ENCODE peak calls at places on chromosomes 5 and 9, in four cellular contexts. O is activated gamma-delta T cell, F is endothelial cell, W is prostate gland. J is an unnamed sample.

GRCh38 chr5:168140256-168140655 is 151.2 kb upstream of the WWC1 start:
- DNase-seq in O (no peak), F (no peak), W (no peak), J (no peak)

GRCh38 chr5:122376305-122376704 is 64.3 kb downstream of the SNCAIP start:
- DNase-seq in O (no peak), F (no peak), W (no peak), J (no peak)

GRCh38 chr9:95772320-95773060 is 103.0 kb upstream of the ERCC6L2 start:
- DNase-seq in O (no peak), F (peak), W (peak), J (no peak)

GRCh38 chr5:13771011-13771571 is 173.4 kb downstream of the DNAH5 start:
- DNase-seq in O (no peak), F (no peak), W (no peak), J (no peak)

GRCh38 chr5:129110742-129111141 is 16.2 kb downstream of the ISOC1 start:
- DNase-seq in O (no peak), F (no peak), W (no peak), J (no peak)

GRCh38 chr5:124401247-124402143 is 344.9 kb downstream of the ZNF608 start:
- DNase-seq in O (no peak), F (no peak), W (no peak), J (no peak)

GRCh38 chr9:114378016-114378415 is 9.8 kb downstream of the AKNA start:
- DNase-seq in O (no peak), F (no peak), W (no peak), J (no peak)

GRCh38 chr5:63959177-63959982 is 2.9 kb downstream of the HTR1A start:
- DNase-seq in O (no peak), F (peak), W (no peak), J (no peak)

GRCh38 chr5:147831465-147831864 is at the start of gene SPINK1:
- DNase-seq in O (no peak), F (no peak), W (no peak), J (no peak)

GRCh38 chr5:162529886-162530285 is 462.3 kb downstream of the GABRG2 start:
- DNase-seq in O (no peak), F (no peak), W (no peak), J (no peak)

GRCh38 chr5:110376281-110376916 is 350.1 kb downstream of the TMEM232 start:
- DNase-seq in O (no peak), F (no peak), W (no peak), J (no peak)

GRCh38 chr5:152271420-152271819 is 133.7 kb downstream of the NMUR2 start:
- DNase-seq in O (no peak), F (peak), W (no peak), J (peak)

GRCh38 chr9:84301851-84302250 is 38.7 kb downstream of the SLC28A3 start:
- DNase-seq in O (no peak), F (no peak), W (no peak), J (no peak)

GRCh38 chr9:4324513-4324912 is 24.6 kb upstream of the GLIS3 start:
- DNase-seq in O (no peak), F (no peak), W (no peak), J (no peak)

GRCh38 chr5:89034588-89034987 is 151.6 kb upstream of the MEF2C start:
- DNase-seq in O (no peak), F (no peak), W (no peak), J (no peak)

J was measured in GM12878.